ENCODE peak calls at places on chromosomes 7 and 10, in ten cellular contexts. C is NB4; Q is CD8-positive, alpha-beta memory T cell; I is foreskin fibroblast; U is IMR-90; S is left ventricle myocardium inferior; V is fibroblast of the aortic adventitia; E is tibial artery; R is fibroblast of lung; G is dorsolateral prefrontal cortex. O is an unnamed sample.

GRCh38 chr10:126904807-126905686 is at the start of gene DOCK1:
- DNase-seq in R (peak), G (no peak), I (peak), S (peak), E (peak), U (peak), Q (no peak), C (no peak), V (peak), O (peak)

GRCh38 chr7:47416454-47417121 is 165.3 kb downstream of the TNS3 start:
- DNase-seq in V (no peak), I (peak), E (peak), S (no peak), C (no peak), G (no peak), Q (no peak), R (no peak), U (no peak), O (no peak)

GRCh38 chr7:33888206-33888605 is 17.1 kb upstream of the BMPER start:
- DNase-seq in S (no peak), C (no peak), E (no peak), Q (no peak), R (no peak), U (no peak), G (no peak), I (no peak), V (no peak), O (no peak)

GRCh38 chr7:67913604-67914003 is 917.0 kb downstream of the TYW1 start:
- DNase-seq in S (no peak), V (no peak), U (no peak), Q (no peak), E (no peak), I (peak), G (peak), C (peak), R (no peak), O (no peak)

GRCh38 chr10:110481948-110482347 is 15.8 kb upstream of the DUSP5 start:
- DNase-seq in V (peak), S (no peak), U (no peak), I (no peak), E (no peak), Q (no peak), C (no peak), R (no peak), G (no peak), O (no peak)

GRCh38 chr7:69219381-69219780 is 378.9 kb upstream of the AUTS2 start:
- DNase-seq in G (no peak), Q (no peak), C (no peak), I (no peak), V (no peak), U (no peak), R (no peak), E (no peak), S (no peak), O (no peak)

GRCh38 chr10:32271617-32272016 is 75.3 kb downstream of the EPC1 start:
- DNase-seq in E (no peak), U (peak), Q (no peak), R (peak), I (peak), C (no peak), V (peak), G (no peak), S (no peak), O (no peak)

GRCh38 chr10:78544447-78545085 is 510.9 kb downstream of the RPS24 start:
- DNase-seq in C (no peak), E (peak), R (peak), Q (no peak), I (no peak), V (peak), G (peak), S (no peak), U (peak), O (no peak)

GRCh38 chr7:81415181-81415580 is 354.7 kb downstream of the HGF start:
- DNase-seq in E (no peak), Q (no peak), I (peak), S (no peak), U (peak), G (no peak), V (peak), R (no peak), C (no peak), O (no peak)

GRCh38 chr10:11446895-11447294 is 164.6 kb downstream of the USP6NL start:
- DNase-seq in E (no peak), V (no peak), Q (no peak), I (no peak), S (no peak), G (no peak), U (no peak), R (no peak), C (no peak), O (no peak)

GRCh38 chr7:32564542-32564941 is 69.3 kb downstream of the AVL9 start:
- DNase-seq in V (peak), U (peak), E (no peak), G (no peak), R (peak), I (peak), C (no peak), Q (no peak), S (no peak), O (no peak)

DNA sequence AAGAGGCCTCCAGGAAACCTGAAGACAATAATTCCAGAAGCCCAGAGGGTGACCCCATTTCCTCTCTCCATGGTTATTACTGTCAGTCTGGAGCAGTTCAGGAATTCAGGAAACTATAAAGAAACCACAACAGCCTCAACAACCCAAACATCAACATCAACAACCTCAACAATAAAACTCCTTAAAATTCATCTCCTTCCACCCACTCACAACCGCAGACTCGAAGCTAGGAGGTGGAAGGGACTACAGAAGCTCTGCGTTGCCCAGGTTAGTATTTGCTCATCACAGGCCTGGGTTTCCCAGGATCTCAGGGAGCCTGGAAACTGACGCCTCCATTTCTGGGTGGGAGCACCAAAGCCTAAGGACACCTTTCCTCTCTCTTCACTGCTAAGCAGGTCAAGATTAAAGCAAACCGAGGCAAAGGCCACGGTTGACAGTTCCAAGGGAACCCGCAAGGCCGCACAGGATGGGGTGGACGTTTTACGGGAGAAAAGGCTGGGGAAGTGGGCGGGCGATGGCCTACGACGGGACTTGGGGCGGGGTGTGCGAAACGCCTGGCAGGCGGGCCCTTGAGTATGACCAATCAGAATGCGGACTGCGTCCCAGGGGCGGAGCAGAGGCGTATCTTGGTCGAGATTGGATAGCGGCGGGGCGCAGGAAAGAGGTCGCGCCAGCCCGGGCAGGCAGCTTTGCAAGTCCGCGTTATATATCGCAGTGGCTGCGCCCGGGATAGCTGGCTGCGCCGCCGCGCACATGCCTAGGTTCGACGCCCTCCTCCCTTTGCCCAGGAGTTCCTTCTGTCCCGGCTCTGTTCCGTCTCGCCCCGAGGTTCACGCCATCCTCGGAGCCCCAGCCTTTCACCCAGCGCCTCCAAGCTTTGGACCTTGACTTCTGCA is at the start of gene ELOVL3:
- DNase-seq in G (peak), R (peak), S (peak), I (peak), Q (peak), C (peak), E (peak), V (peak), U (peak), O (peak)
- H3K4me3 ChIP-seq in G (peak), R (peak), S (peak), I (peak), Q (peak), C (peak), E (peak), V (peak), U (peak), O (peak)

GRCh38 chr10:31132681-31133239 is 101.1 kb upstream of the ZNF438 start:
- DNase-seq in U (no peak), R (no peak), E (no peak), Q (no peak), V (no peak), C (no peak), G (no peak), I (no peak), S (no peak), O (no peak)
- H3K4me3 ChIP-seq in U (no peak), R (no peak), E (no peak), Q (no peak), V (no peak), C (no peak), G (no peak), I (no peak), S (no peak), O (no peak)

GRCh38 chr7:30437823-30438574 is 40.6 kb downstream of the NOD1 start:
- DNase-seq in I (no peak), U (no peak), E (no peak), G (no peak), Q (no peak), R (no peak), C (no peak), S (no peak), V (no peak), O (no peak)
- H3K4me3 ChIP-seq in I (no peak), U (no peak), E (no peak), G (no peak), Q (no peak), R (no peak), C (no peak), S (no peak), V (no peak), O (no peak)

GRCh38 chr10:581776-582330 is 107.6 kb downstream of the DIP2C start:
- DNase-seq in G (no peak), R (peak), E (no peak), S (no peak), Q (no peak), C (no peak), V (no peak), I (no peak), U (peak), O (no peak)

GRCh38 chr10:583433-583832 is 106.0 kb downstream of the DIP2C start:
- DNase-seq in V (no peak), S (no peak), R (no peak), U (no peak), C (no peak), I (no peak), E (no peak), G (no peak), Q (no peak), O (no peak)

GRCh38 chr10:576130-576465 is 113.4 kb downstream of the DIP2C start:
- DNase-seq in Q (no peak), V (peak), E (peak), U (peak), G (no peak), R (peak), I (peak), C (no peak), S (no peak), O (peak)

GRCh38 chr10:585502-585901 is 104.0 kb downstream of the DIP2C start:
- DNase-seq in E (no peak), U (no peak), S (no peak), Q (no peak), C (no peak), R (no peak), I (no peak), V (no peak), G (no peak), O (no peak)

DNA sequence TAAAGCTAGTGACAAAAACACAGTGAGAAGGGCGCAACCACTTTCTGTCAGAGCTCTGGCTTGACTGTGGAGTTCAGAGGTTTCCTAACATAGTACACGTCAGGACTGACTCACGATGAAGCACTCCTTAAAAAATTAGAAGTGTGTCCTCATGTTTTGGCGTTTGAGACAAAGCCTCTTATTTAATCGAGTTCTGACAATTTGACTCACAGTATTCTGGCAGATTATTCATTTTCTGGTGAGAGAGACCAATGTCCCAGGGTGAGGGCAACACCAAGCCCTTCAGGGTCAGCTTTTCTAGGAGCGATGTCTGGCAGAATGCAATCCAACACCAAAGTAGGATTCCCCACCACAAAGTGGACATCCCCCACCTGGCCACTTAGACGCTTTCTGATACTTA is 108.7 kb downstream of the DIP2C start:
- DNase-seq in E (no peak), S (no peak), I (peak), R (peak), U (peak), V (peak), Q (no peak), C (no peak), G (no peak), O (peak)
- H3K4me3 ChIP-seq in E (no peak), S (no peak), I (no peak), R (no peak), U (no peak), V (no peak), Q (no peak), C (no peak), G (no peak), O (no peak)

GRCh38 chr7:131341690-131342089 is 14.0 kb downstream of the MKLN1 start:
- DNase-seq in E (no peak), U (no peak), Q (no peak), C (no peak), I (no peak), G (no peak), V (no peak), S (no peak), R (no peak), O (no peak)

GRCh38 chr7:131352032-131352431 is 24.4 kb downstream of the MKLN1 start:
- DNase-seq in S (no peak), E (no peak), Q (no peak), U (no peak), G (no peak), V (no peak), I (no peak), R (no peak), C (no peak), O (no peak)

GRCh38 chr7:131342864-131343263 is 15.2 kb downstream of the MKLN1 start:
- DNase-seq in V (no peak), C (no peak), I (no peak), R (no peak), Q (no peak), G (no peak), S (no peak), E (no peak), U (no peak), O (no peak)

GRCh38 chr7:131346885-131347592 is 19.4 kb downstream of the MKLN1 start:
- DNase-seq in S (no peak), U (no peak), E (no peak), Q (no peak), I (no peak), V (no peak), C (no peak), G (no peak), R (no peak), O (no peak)
- H3K4me3 ChIP-seq in S (no peak), U (no peak), E (no peak), Q (no peak), I (no peak), V (no peak), C (no peak), G (no peak), R (no peak), O (no peak)

GRCh38 chr7:24981544-24981951 is 1.6 kb upstream of the OSBPL3 start:
- DNase-seq in U (peak), R (peak), C (peak), V (peak), G (peak), I (peak), E (peak), S (peak), Q (peak), O (peak)

GRCh38 chr7:24979863-24980694 is at the start of gene OSBPL3:
- DNase-seq in G (peak), E (peak), Q (peak), I (peak), R (peak), U (peak), V (peak), S (peak), C (peak), O (peak)

GRCh38 chr7:24980695-24981543 is 941 bp upstream of the OSBPL3 start:
- DNase-seq in C (no peak), G (no peak), V (peak), R (peak), I (peak), S (no peak), Q (no peak), E (no peak), U (peak), O (no peak)

GRCh38 chr7:24979470-24979862 is 512 bp downstream of the OSBPL3 start:
- DNase-seq in I (peak), R (peak), S (peak), V (no peak), U (peak), C (peak), E (peak), G (peak), Q (peak), O (peak)

GRCh38 chr7:24982917-24983316 is 2.9 kb upstream of the OSBPL3 start:
- DNase-seq in S (no peak), I (peak), R (no peak), C (peak), U (no peak), V (no peak), G (no peak), E (no peak), Q (no peak), O (no peak)
- H3K4me3 ChIP-seq in S (no peak), I (no peak), R (no peak), C (no peak), U (no peak), V (no peak), G (no peak), E (no peak), Q (no peak), O (no peak)

GRCh38 chr7:155798673-155799439 is 13.4 kb downstream of the SHH start:
- DNase-seq in R (no peak), Q (no peak), V (no peak), C (peak), G (no peak), I (no peak), U (no peak), S (no peak), E (no peak), O (no peak)
- H3K4me3 ChIP-seq in R (no peak), Q (no peak), V (no peak), C (no peak), G (no peak), I (no peak), U (no peak), S (no peak), E (no peak), O (no peak)

GRCh38 chr7:3574386-3574785 is 273.3 kb downstream of the SDK1 start:
- DNase-seq in Q (no peak), U (no peak), I (no peak), G (no peak), R (no peak), E (no peak), V (no peak), S (no peak), C (no peak), O (no peak)
- H3K4me3 ChIP-seq in Q (no peak), U (no peak), I (no peak), G (no peak), R (no peak), E (no peak), V (no peak), S (no peak), C (no peak), O (no peak)

O was measured in skeletal muscle cell.